ENCODE peak calls at places on chromosomes 16 and 17, in eight cellular contexts. A, X, P, C, V, N, S and O are unnamed samples.

GRCh38 chr17:66763056-66763455 is 71.9 kb upstream of the CACNG5 start:
- DNase-seq in V (no peak), C (no peak), N (no peak), X (no peak), S (no peak), P (no peak), A (no peak), O (no peak)

GRCh38 chr16:86914850-86915717 is 336.7 kb downstream of the FOXL1 start:
- DNase-seq in S (no peak), P (no peak), C (no peak), X (no peak), A (no peak), N (no peak), V (no peak), O (no peak)

GRCh38 chr17:71936977-71937376 is 183.8 kb upstream of the SOX9 start:
- DNase-seq in S (no peak), X (no peak), C (no peak), A (no peak), N (no peak), P (no peak), V (no peak), O (no peak)

GRCh38 chr17:16406742-16407674 is 8.4 kb upstream of the TRPV2 start:
- DNase-seq in V (no peak), P (no peak), N (no peak), X (no peak), A (no peak), C (no peak), S (no peak), O (no peak)

GRCh38 chr16:86532526-86532815 is 22.1 kb downstream of the FOXF1 start:
- DNase-seq in X (no peak), V (no peak), N (no peak), S (no peak), A (no peak), P (no peak), C (no peak), O (no peak)

GRCh38 chr17:41906465-41907184 is 12.1 kb downstream of the ACLY start:
- DNase-seq in V (no peak), A (no peak), P (no peak), S (no peak), C (no peak), X (no peak), N (no peak), O (no peak)

GRCh38 chr16:83802135-83802534 is 5.6 kb upstream of the HSBP1 start:
- DNase-seq in X (no peak), C (no peak), N (no peak), V (no peak), A (peak; percentile 62), P (no peak), S (peak; percentile 22), O (no peak)

GRCh38 chr17:13346081-13346533 is 255.6 kb downstream of the HS3ST3A1 start:
- DNase-seq in S (no peak), X (no peak), V (no peak), C (no peak), A (peak; percentile 96), N (no peak), P (no peak), O (no peak)

GRCh38 chr17:600576-601301 is 113.9 kb downstream of the VPS53 start:
- DNase-seq in A (peak; percentile 26), X (no peak), S (no peak), C (no peak), V (no peak), N (no peak), P (no peak), O (no peak)

GRCh38 chr17:50828508-50829170 is 6.7 kb upstream of the WFIKKN2 start:
- DNase-seq in X (no peak), A (no peak), N (no peak), P (no peak), C (no peak), V (no peak), S (no peak), O (no peak)

GRCh38 chr17:20028436-20028835 is 19.3 kb downstream of the SPECC1 start:
- DNase-seq in N (no peak), S (no peak), V (no peak), C (no peak), P (no peak), A (peak; percentile 14), X (no peak), O (no peak)

GRCh38 chr16:66660422-66661209 is 35.9 kb downstream of the CMTM4 start:
- DNase-seq in P (no peak), C (peak; percentile 53), X (peak; percentile 27), N (peak; percentile 11), A (peak; percentile 88), V (no peak), S (no peak), O (peak; percentile 24)

GRCh38 chr17:50265212-50265611 is 9.1 kb upstream of the TMEM92 start:
- DNase-seq in C (peak; percentile 62), P (no peak), N (no peak), V (no peak), S (no peak), X (no peak), A (no peak), O (no peak)

GRCh38 chr16:4663756-4664465 is 29.5 kb upstream of the NUDT16L1 start:
- DNase-seq in P (no peak), N (no peak), C (peak; percentile 21), A (no peak), V (no peak), X (peak; percentile 51), S (no peak), O (no peak)

GRCh38 chr17:19744922-19745757 is 3.0 kb downstream of the ALDH3A1 start:
- DNase-seq in A (peak; percentile 40), S (peak; percentile 77), X (peak; percentile 39), V (peak; percentile 89), N (peak; percentile 28), P (peak; percentile 92), C (peak; percentile 64), O (peak; percentile 70)

GRCh38 chr16:58332997-58333700 is 38.3 kb upstream of the PRSS54 start:
- DNase-seq in N (no peak), V (no peak), X (no peak), P (no peak), S (no peak), A (no peak), C (no peak), O (no peak)